ENCODE peak calls at places on chromosomes 16 and 17, in five cellular contexts. D is ACHN; L is stimulated activated CD4-positive, alpha-beta T cell treated with anti-CD3 and anti-CD28 coated beads, Interleukin-4, amount 100 ng/mL, for 48 hours; T is neural crest cell; E is NCI-H1694. W is an unnamed sample.

GRCh38 chr17:43570518-43570928 is 24.4 kb upstream of the ETV4 start:
- DNase-seq in T (no peak), L (no peak), D (peak; percentile 87), E (no peak), W (no peak)

GRCh38 chr16:53518550-53519416 is 15.8 kb upstream of the AKTIP start:
- DNase-seq in D (no peak), E (no peak), T (no peak), L (peak; percentile 48), W (peak; percentile 69)

GRCh38 chr17:31733326-31733725 is 125.7 kb downstream of the COPRS start:
- DNase-seq in L (no peak), E (no peak), D (no peak), T (no peak), W (no peak)

GRCh38 chr16:67234180-67234597 is 7.3 kb downstream of the TMEM208 start:
- DNase-seq in D (no peak), L (no peak), T (no peak), E (no peak), W (no peak)

GRCh38 chr17:70171159-70171558 is 1.8 kb downstream of the KCNJ2 start:
- DNase-seq in D (no peak), T (no peak), L (no peak), E (no peak), W (no peak)

GRCh38 chr16:12421688-12422087 is 382.0 kb downstream of the CPPED1 start:
- DNase-seq in E (no peak), L (no peak), T (no peak), D (no peak), W (no peak)

GRCh38 chr16:72457243-72457925 is 285.4 kb upstream of the PMFBP1 start:
- DNase-seq in L (no peak), D (no peak), T (no peak), E (no peak), W (no peak)

GRCh38 chr16:5010576-5011329 is 23.0 kb downstream of the NAGPA start:
- DNase-seq in E (no peak), T (no peak), D (no peak), L (no peak), W (no peak)

GRCh38 chr16:54462766-54463165 is 176.2 kb upstream of the IRX3 start:
- DNase-seq in L (no peak), D (no peak), E (no peak), T (no peak), W (no peak)

GRCh38 chr17:39787743-39788484 is 50.2 kb downstream of the GRB7 start:
- DNase-seq in E (no peak), L (no peak), T (no peak), D (no peak), W (no peak)

GRCh38 chr17:80248894-80249710 is 11.6 kb upstream of the RNF213 start:
- DNase-seq in D (no peak), T (no peak), E (no peak), L (no peak), W (no peak)

GRCh38 chr16:87581867-87582220 is 20.5 kb upstream of the JPH3 start:
- DNase-seq in D (peak; percentile 99), L (no peak), E (no peak), T (no peak), W (no peak)

GRCh38 chr16:59913666-59914065 is 1179.5 kb upstream of the GOT2 start:
- DNase-seq in E (no peak), L (no peak), T (no peak), D (no peak), W (no peak)

GRCh38 chr17:45906927-45907622 is 12.7 kb downstream of the MAPT start:
- DNase-seq in D (no peak), E (no peak), T (no peak), L (peak; percentile 31), W (no peak)

GRCh38 chr17:48290378-48290777 is 139.6 kb downstream of the SKAP1 start:
- DNase-seq in T (no peak), E (no peak), L (no peak), D (no peak), W (no peak)

GRCh38 chr16:1947369-1947670 is 4.3 kb upstream of the MSRB1 start:
- DNase-seq in E (no peak), T (no peak), D (no peak), L (no peak), W (no peak)

GRCh38 chr17:17877548-17878358 is 41.0 kb upstream of the SREBF1 start:
- DNase-seq in T (no peak), L (no peak), E (no peak), D (peak; percentile 18), W (no peak)

GRCh38 chr17:47901423-47901822 is 5.4 kb downstream of the SP2 start:
- DNase-seq in T (no peak), L (no peak), E (no peak), D (no peak), W (no peak)

GRCh38 chr16:53080345-53081031 is 25.7 kb downstream of the CHD9 start:
- DNase-seq in L (no peak), D (no peak), T (no peak), E (peak; percentile 53), W (no peak)

GRCh38 chr16:55323637-55324490 is at the start of gene IRX6:
- DNase-seq in T (peak; percentile 59), D (peak; percentile 59), L (no peak), E (no peak), W (no peak)

GRCh38 chr16:27253526-27253930 is 15.0 kb downstream of the NSMCE1 start:
- DNase-seq in E (no peak), T (no peak), L (no peak), D (peak; percentile 92), W (no peak)

GRCh38 chr17:49926886-49927285 is 42.1 kb upstream of the DLX4 start:
- DNase-seq in L (no peak), D (no peak), T (no peak), E (no peak), W (no peak)

GRCh38 chr17:70527364-70527888 is 358.1 kb downstream of the KCNJ2 start:
- DNase-seq in D (no peak), L (no peak), T (no peak), E (no peak), W (peak; percentile 11)

GRCh38 chr17:22512506-22512905 is 820.2 kb downstream of the KCNJ18 start:
- DNase-seq in L (no peak), E (no peak), T (no peak), D (no peak), W (no peak)

GRCh38 chr17:3981455-3981854 is 17.2 kb upstream of the ATP2A3 start:
- DNase-seq in L (no peak), T (no peak), E (no peak), D (no peak), W (no peak)

GRCh38 chr17:34582185-34582900 is 3.0 kb downstream of the TMEM132E start:
- DNase-seq in E (no peak), D (no peak), T (no peak), L (no peak), W (no peak)

GRCh38 chr17:4948166-4948996 is at the start of gene PFN1:
- DNase-seq in E (peak; percentile 69), L (peak; percentile 85), T (peak; percentile 66), D (peak; percentile 90), W (peak; percentile 69)

GRCh38 chr16:75238132-75238852 is 13.1 kb downstream of the BCAR1 start:
- DNase-seq in E (peak; percentile 29), D (no peak), T (peak; percentile 51), L (no peak), W (no peak)

GRCh38 chr16:83953796-83954576 is 946 bp downstream of the OSGIN1 start:
- DNase-seq in L (no peak), E (no peak), D (peak; percentile 76), T (no peak), W (no peak)

W was measured in GF-D8.